ENCODE peak calls at places on chromosome 2, in five cellular contexts. J, N, U, T and C are unnamed samples.
A peak's percentile ranks its signal among the peaks of the same experiment; 100 is the strongest.

GRCh38 chr2:183248866-183249567 is 124.8 kb downstream of the NUP35 start:
- DNase-seq in J (peak; percentile 11), N (peak; percentile 27), U (no peak), T (no peak), C (no peak)

GRCh38 chr2:2738276-2738675 is 407.2 kb upstream of the MYT1L start:
- DNase-seq in J (no peak), N (no peak), U (no peak), T (no peak), C (no peak)

GRCh38 chr2:103739216-103739615 is 977.4 kb downstream of the TMEM182 start:
- DNase-seq in J (no peak), N (no peak), U (no peak), T (no peak), C (no peak)

GRCh38 chr2:171541202-171541884 is 19.1 kb downstream of the CYBRD1 start:
- DNase-seq in J (no peak), N (no peak), U (no peak), T (no peak), C (no peak)

GRCh38 chr2:33383838-33384237 is 92.6 kb upstream of the RASGRP3 start:
- DNase-seq in J (no peak), N (no peak), U (no peak), T (no peak), C (no peak)

GRCh38 chr2:53633441-53633840 is 134.2 kb upstream of the CHAC2 start:
- DNase-seq in J (no peak), N (no peak), U (no peak), T (no peak), C (no peak)

GRCh38 chr2:393711-394696 is 106.1 kb upstream of the ALKAL2 start:
- DNase-seq in J (peak; percentile 73), N (no peak), U (peak; percentile 57), T (no peak), C (peak; percentile 15)

GRCh38 chr2:61117534-61117933 is 44.5 kb upstream of the C2orf74 start:
- DNase-seq in J (no peak), N (no peak), U (no peak), T (no peak), C (no peak)

GRCh38 chr2:209636066-209636465 is 135.6 kb upstream of the UNC80 start:
- DNase-seq in J (no peak), N (no peak), U (no peak), T (no peak), C (no peak)

GRCh38 chr2:34096552-34097171 is 497.6 kb upstream of the FAM98A start:
- DNase-seq in J (peak; percentile 72), N (peak; percentile 79), U (no peak), T (no peak), C (peak; percentile 2)

GRCh38 chr2:168560817-168561485 is 104.9 kb downstream of the CERS6 start:
- DNase-seq in J (no peak), N (no peak), U (no peak), T (no peak), C (no peak)

GRCh38 chr2:207847807-207848544 is 78.3 kb upstream of the FZD5 start:
- DNase-seq in J (no peak), N (peak; percentile 72), U (no peak), T (no peak), C (no peak)

GRCh38 chr2:36618381-36618780 is 20.4 kb upstream of the FEZ2 start:
- DNase-seq in J (peak; percentile 31), N (peak; percentile 79), U (no peak), T (no peak), C (peak; percentile 24)